ENCODE peak calls at places on chromosome X, in seven cellular contexts. K, T, N, R, P, E and J are unnamed samples.
A peak's percentile ranks its signal among the peaks of the same experiment; 100 is the strongest.

GRCh38 chrX:117458243-117458968 is 658.2 kb downstream of the KLHL13 start:
- DNase-seq in K (no peak), T (no peak), N (no peak), R (peak; percentile 19), P (no peak), E (no peak), J (no peak)

GRCh38 chrX:73561791-73562190 is 1.2 kb upstream of the CHIC1 start:
- DNase-seq in K (no peak), T (no peak), N (peak; percentile 39), R (no peak), P (no peak), E (no peak), J (no peak)

GRCh38 chrX:49840679-49841078 is 11.6 kb downstream of the PAGE4 start:
- DNase-seq in K (peak; percentile 84), T (peak; percentile 58), N (peak; percentile 57), R (peak; percentile 89), P (peak; percentile 75), E (peak; percentile 46), J (peak; percentile 30)

GRCh38 chrX:31071725-31072124 is at the start of gene FTHL17:
- DNase-seq in K (no peak), T (no peak), N (no peak), R (no peak), P (no peak), E (no peak), J (no peak)

GRCh38 chrX:1249101-1249887 is 19.3 kb upstream of the CSF2RA start:
- DNase-seq in K (peak; percentile 93), T (peak; percentile 64), N (peak; percentile 36), R (no peak), P (peak; percentile 83), E (no peak), J (peak; percentile 40)

GRCh38 chrX:68832101-68832416 is 3.2 kb downstream of the EFNB1 start:
- DNase-seq in K (peak; percentile 27), T (no peak), N (peak; percentile 88), R (peak; percentile 76), P (peak; percentile 81), E (no peak), J (peak; percentile 84)

GRCh38 chrX:133670394-133670793 is 255.1 kb upstream of the GPC4 start:
- DNase-seq in K (no peak), T (peak; percentile 42), N (peak; percentile 43), R (no peak), P (peak; percentile 41), E (peak; percentile 54), J (peak; percentile 71)

GRCh38 chrX:9829308-9830267 is 43.4 kb downstream of the SHROOM2 start:
- DNase-seq in K (no peak), T (no peak), N (peak; percentile 14), R (no peak), P (peak; percentile 83), E (peak; percentile 83), J (no peak)

GRCh38 chrX:109036624-109037023 is 300.3 kb upstream of the IRS4 start:
- DNase-seq in K (no peak), T (no peak), N (no peak), R (no peak), P (no peak), E (no peak), J (no peak)

GRCh38 chrX:8684201-8684600 is 47.7 kb downstream of the ANOS1 start:
- DNase-seq in K (no peak), T (peak; percentile 45), N (no peak), R (no peak), P (no peak), E (no peak), J (no peak)

GRCh38 chrX:15564981-15565579 is 35.7 kb downstream of the ACE2 start:
- DNase-seq in K (peak; percentile 72), T (no peak), N (peak; percentile 66), R (peak; percentile 57), P (peak; percentile 48), E (peak; percentile 21), J (peak; percentile 71)

GRCh38 chrX:109848451-109849050 is 115.5 kb upstream of the ACSL4 start:
- DNase-seq in K (peak; percentile 31), T (peak; percentile 77), N (no peak), R (no peak), P (no peak), E (no peak), J (no peak)

GRCh38 chrX:41258871-41259270 is 75.1 kb upstream of the DDX3X start:
- DNase-seq in K (no peak), T (no peak), N (no peak), R (no peak), P (no peak), E (no peak), J (no peak)

GRCh38 chrX:80808160-80808735 is 1.4 kb downstream of the BRWD3 start:
- DNase-seq in K (peak; percentile 54), T (peak; percentile 51), N (peak; percentile 76), R (peak; percentile 83), P (peak; percentile 80), E (peak; percentile 70), J (peak; percentile 81)

GRCh38 chrX:8726031-8726652 is 5.8 kb downstream of the ANOS1 start:
- DNase-seq in K (no peak), T (no peak), N (peak; percentile 18), R (no peak), P (peak; percentile 35), E (no peak), J (peak; percentile 34)

GRCh38 chrX:44105228-44105913 is 132.2 kb upstream of the NDP start:
- DNase-seq in K (peak; percentile 27), T (no peak), N (no peak), R (no peak), P (no peak), E (no peak), J (no peak)

GRCh38 chrX:47873123-47873522 is 36.4 kb downstream of the ZNF81 start:
- DNase-seq in K (no peak), T (no peak), N (no peak), R (no peak), P (no peak), E (no peak), J (no peak)

GRCh38 chrX:12021708-12022107 is 116.6 kb upstream of the FRMPD4 start:
- DNase-seq in K (no peak), T (no peak), N (no peak), R (no peak), P (no peak), E (no peak), J (no peak)

GRCh38 chrX:288561-288991 is 7.4 kb downstream of the PLCXD1 start:
- DNase-seq in K (no peak), T (no peak), N (no peak), R (peak; percentile 57), P (no peak), E (no peak), J (no peak)

GRCh38 chrX:68273887-68274286 is 159.4 kb downstream of the OPHN1 start:
- DNase-seq in K (peak; percentile 29), T (no peak), N (peak; percentile 30), R (no peak), P (peak; percentile 12), E (no peak), J (no peak)

GRCh38 chrX:76148011-76148665 is 24.7 kb upstream of the PBDC1 start:
- DNase-seq in K (no peak), T (no peak), N (peak; percentile 55), R (no peak), P (peak; percentile 2), E (peak; percentile 16), J (peak; percentile 3)
- H3K9ac ChIP-seq in K (no peak overlapping the region), T (no peak overlapping the region), N (peak overlapping the region; percentile 50), R (no peak overlapping the region), P (peak overlapping the region; percentile 83), E (peak overlapping the region; percentile 74), J (peak overlapping the region; percentile 73)

GRCh38 chrX:138067415-138067814 is 501.5 kb downstream of the ZIC3 start:
- DNase-seq in K (no peak), T (no peak), N (no peak), R (no peak), P (no peak), E (no peak), J (no peak)
- H3K4me1 ChIP-seq in K (no peaks in the 10 kb centered on the region), T (no peaks in the 10 kb centered on the region), N (no peaks in the 10 kb centered on the region), R (no peaks in the 10 kb centered on the region), P (no peaks in the 10 kb centered on the region), E (no peaks in the 10 kb centered on the region), J (no peaks in the 10 kb centered on the region)

DNA sequence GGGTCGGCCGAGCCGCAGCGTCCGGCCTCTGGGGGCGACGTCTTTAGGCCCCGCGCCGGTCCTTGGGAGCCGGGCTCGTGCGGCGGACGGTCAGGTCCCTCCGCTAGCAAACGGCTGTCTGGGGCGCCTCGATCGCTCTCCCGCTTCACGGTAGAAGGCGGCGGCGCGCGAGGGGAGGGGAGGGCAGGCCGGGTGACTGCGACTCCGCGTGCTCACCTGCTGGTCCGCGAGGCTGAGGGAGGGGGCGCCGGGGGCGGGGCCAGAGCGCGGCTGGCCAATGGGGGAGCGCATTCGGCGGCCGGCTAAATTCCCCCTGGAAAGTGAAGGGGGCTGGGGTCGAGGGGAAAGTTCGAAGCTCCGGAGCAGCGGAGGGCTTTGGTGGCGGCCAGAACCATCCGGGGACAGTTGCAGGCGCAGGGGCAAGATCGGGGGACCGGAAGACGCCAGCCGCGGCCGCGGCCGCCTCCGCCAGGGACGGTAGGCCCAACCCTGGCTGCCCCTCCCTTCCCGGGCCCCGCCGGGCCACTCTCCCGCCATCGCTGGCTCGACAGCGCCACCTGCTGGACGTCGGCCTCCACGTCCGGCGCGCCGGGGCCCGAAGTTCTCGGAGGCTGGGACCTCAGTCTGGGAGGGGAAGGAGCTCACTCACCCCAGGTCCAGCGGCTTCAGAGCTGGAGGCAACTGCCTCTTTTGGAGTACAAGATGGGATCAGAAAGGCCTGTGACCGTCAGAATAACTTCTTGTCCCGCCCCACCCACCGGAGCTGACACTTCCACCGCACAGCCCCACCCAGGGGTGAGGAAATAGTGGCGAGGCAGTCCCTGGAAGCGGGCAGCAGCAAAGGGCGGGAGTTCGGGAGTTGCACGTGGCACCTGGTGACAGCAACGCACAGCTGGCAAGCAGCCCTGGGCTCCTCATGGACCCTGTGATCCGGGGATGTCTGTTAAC is 49.9 kb downstream of the ELF4 start:
- DNase-seq in K (peak; percentile 77), T (peak; percentile 75), N (peak; percentile 79), R (peak; percentile 91), P (peak; percentile 65), E (peak; percentile 77), J (peak; percentile 82)
- H3K9ac ChIP-seq in K (no peak overlapping the region), T (peak overlapping the region; percentile 44), N (peak overlapping the region; percentile 86), R (no peak overlapping the region), P (peak overlapping the region; percentile 79), E (peak overlapping the region; percentile 68), J (peak overlapping the region; percentile 78)

GRCh38 chrX:71107245-71107644 is 705 bp upstream of the CXorf65 start:
- DNase-seq in K (no peak), T (no peak), N (no peak), R (no peak), P (no peak), E (no peak), J (no peak)

GRCh38 chrX:71107762-71108360 is 1.3 kb upstream of the CXorf65 start:
- DNase-seq in K (no peak), T (no peak), N (no peak), R (no peak), P (peak; percentile 15), E (no peak), J (no peak)

GRCh38 chrX:71105638-71106037 is 902 bp downstream of the CXorf65 start:
- DNase-seq in K (no peak), T (no peak), N (no peak), R (no peak), P (no peak), E (no peak), J (no peak)

GRCh38 chrX:71103110-71103983 is 3.2 kb downstream of the CXorf65 start:
- DNase-seq in K (peak; percentile 56), T (no peak), N (peak; percentile 14), R (no peak), P (no peak), E (no peak), J (no peak)

DNA sequence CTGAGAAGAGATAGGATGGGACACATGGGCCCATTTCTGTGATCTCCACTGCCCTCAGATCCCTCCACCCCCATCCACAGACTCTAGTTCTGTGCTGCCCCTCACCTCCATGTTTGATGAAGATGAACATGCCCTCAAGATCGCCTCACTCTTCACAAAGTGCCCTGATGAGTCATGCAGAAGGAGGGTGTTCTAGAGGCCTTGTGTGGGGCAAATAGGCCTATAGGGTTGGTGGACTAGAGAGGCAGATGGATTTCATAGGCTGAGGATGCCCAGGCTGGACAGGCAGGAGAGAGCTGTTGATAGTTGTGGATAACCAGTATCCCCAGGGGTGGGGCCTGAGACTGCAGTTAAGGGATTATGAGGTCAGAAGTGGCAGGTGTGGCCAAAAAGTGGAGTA is at the start of gene CXorf65:
- DNase-seq in K (no peak), T (no peak), N (no peak), R (no peak), P (no peak), E (no peak), J (no peak)
- H3K4me1 ChIP-seq in K (peaks cover 5% of the 10 kb centered on the region), T (peaks cover 14% of the 10 kb centered on the region), N (no peaks in the 10 kb centered on the region), R (no peaks in the 10 kb centered on the region), P (peaks cover 4% of the 10 kb centered on the region), E (peaks cover 14% of the 10 kb centered on the region), J (no peaks in the 10 kb centered on the region)